ENCODE peak calls at places on chromosomes 3 and 15, in eight cellular contexts. O, X, I, R, E, A, H and D are unnamed samples.

GRCh38 chr3:23615068-23615467 is 190.7 kb upstream of the UBE2E1 start:
- DNase-seq in O (no peak), X (no peak), I (no peak), R (no peak), E (no peak), A (no peak), H (no peak), D (no peak)

GRCh38 chr15:99425666-99426301 is 140.0 kb upstream of the MEF2A start:
- DNase-seq in O (no peak), X (no peak), I (no peak), R (no peak), E (no peak), A (peak), H (no peak), D (no peak)

GRCh38 chr3:188407158-188407880 is 253.4 kb downstream of the LPP start:
- DNase-seq in O (no peak), X (no peak), I (no peak), R (no peak), E (peak), A (no peak), H (peak), D (no peak)

GRCh38 chr3:55434789-55435188 is 52.3 kb downstream of the WNT5A start:
- DNase-seq in O (no peak), X (peak), I (no peak), R (peak), E (peak), A (peak), H (no peak), D (peak)

GRCh38 chr15:35963316-35963715 is 417.4 kb upstream of the DPH6 start:
- DNase-seq in O (no peak), X (no peak), I (no peak), R (no peak), E (peak), A (no peak), H (no peak), D (no peak)

GRCh38 chr15:31308185-31308639 is 18.4 kb upstream of the KLF13 start:
- DNase-seq in O (no peak), X (peak), I (no peak), R (peak), E (no peak), A (no peak), H (no peak), D (no peak)

GRCh38 chr15:85421116-85421925 is 40.9 kb downstream of the AKAP13 start:
- DNase-seq in O (no peak), X (no peak), I (no peak), R (no peak), E (peak), A (no peak), H (no peak), D (no peak)

GRCh38 chr15:90859234-90860131 is 8.9 kb upstream of the FURIN start:
- DNase-seq in O (no peak), X (no peak), I (peak), R (no peak), E (no peak), A (peak), H (no peak), D (no peak)

GRCh38 chr3:10770981-10771380 is 45.0 kb upstream of the SLC6A11 start:
- DNase-seq in O (no peak), X (no peak), I (no peak), R (no peak), E (no peak), A (no peak), H (no peak), D (no peak)